ENCODE peak calls at places on chromosomes 13 and 19, in five cellular contexts. R, H, A, T and E are unnamed samples.

GRCh38 chr19:873084-874019 is 13.9 kb downstream of the CFD start:
- DNase-seq in A (peak), H (peak), R (no peak), T (peak), E (peak)

GRCh38 chr13:108342369-108343289 is 73.1 kb downstream of the TNFSF13B start:
- DNase-seq in T (peak), A (no peak), R (no peak), H (peak), E (peak)

GRCh38 chr19:48524728-48525127 is 13.1 kb upstream of the LMTK3 start:
- DNase-seq in H (no peak), A (no peak), T (no peak), R (no peak), E (no peak)

GRCh38 chr19:51735759-51736449 is 12.1 kb upstream of the HAS1 start:
- DNase-seq in H (peak), T (no peak), R (no peak), A (peak), E (peak)

GRCh38 chr19:29805026-29805925 is 6.5 kb upstream of the CCNE1 start:
- DNase-seq in T (no peak), H (no peak), R (peak), A (peak), E (no peak)

GRCh38 chr13:114128624-114129522 is 3.5 kb downstream of the RASA3 start:
- DNase-seq in A (peak), H (peak), T (peak), R (no peak), E (peak)

GRCh38 chr13:33183431-33184130 is 102.0 kb downstream of the STARD13 start:
- DNase-seq in R (no peak), A (no peak), T (no peak), H (no peak), E (peak)

GRCh38 chr19:55372316-55373081 is 2.2 kb upstream of the IL11 start:
- DNase-seq in A (no peak), H (peak), R (no peak), T (no peak), E (no peak)

GRCh38 chr13:73466561-73466960 is 407.8 kb downstream of the KLF5 start:
- DNase-seq in A (no peak), R (no peak), H (no peak), T (no peak), E (no peak)

GRCh38 chr13:83827338-83827737 is 54.9 kb downstream of the SLITRK1 start:
- DNase-seq in A (no peak), R (no peak), T (no peak), H (no peak), E (no peak)

GRCh38 chr19:34155686-34156085 is 16.6 kb upstream of the LSM14A start:
- DNase-seq in T (no peak), H (peak), A (no peak), R (no peak), E (peak)

GRCh38 chr19:19261350-19262189 is 11.5 kb downstream of the TM6SF2 start:
- DNase-seq in H (no peak), A (no peak), T (no peak), R (no peak), E (no peak)

GRCh38 chr13:44271915-44272341 is 101.7 kb upstream of the SERP2 start:
- DNase-seq in H (no peak), T (no peak), A (no peak), R (no peak), E (no peak)

GRCh38 chr13:66974174-66974573 is 256.0 kb downstream of the PCDH9 start:
- DNase-seq in A (no peak), R (no peak), H (no peak), T (no peak), E (peak)

GRCh38 chr19:50434525-50434924 is 1.8 kb downstream of the MYBPC2 start:
- DNase-seq in T (no peak), R (no peak), H (no peak), A (no peak), E (peak)

GRCh38 chr19:13987101-13987890 is 18.8 kb downstream of the RFX1 start:
- DNase-seq in T (no peak), H (no peak), A (peak), R (no peak), E (no peak)

GRCh38 chr13:104580931-104581330 is 1514.7 kb upstream of the SLC10A2 start:
- DNase-seq in H (no peak), T (no peak), A (no peak), R (no peak), E (no peak)

GRCh38 chr19:47444388-47444821 is 25.1 kb upstream of the MEIS3 start:
- DNase-seq in H (no peak), A (no peak), R (no peak), T (no peak), E (no peak)

GRCh38 chr13:96994030-96994848 is at the start of gene OXGR1:
- DNase-seq in R (no peak), T (no peak), H (no peak), A (peak), E (no peak)

GRCh38 chr19:34432797-34433196 is 4.6 kb downstream of the UBA2 start:
- DNase-seq in T (no peak), A (no peak), H (no peak), R (no peak), E (peak)

GRCh38 chr19:22634450-22634827 is 315 bp downstream of the ZNF492 start:
- DNase-seq in R (no peak), T (no peak), H (no peak), A (no peak), E (no peak)

GRCh38 chr13:79392882-79393563 is 13.0 kb downstream of the RBM26 start:
- DNase-seq in T (no peak), A (no peak), R (no peak), H (no peak), E (peak)

GRCh38 chr13:82833928-82834327 is 1048.3 kb downstream of the SLITRK1 start:
- DNase-seq in R (no peak), T (no peak), H (peak), A (no peak), E (peak)

GRCh38 chr13:69970521-69970920 is 137.1 kb upstream of the ATXN8OS start:
- DNase-seq in T (no peak), H (peak), R (no peak), A (no peak), E (no peak)

DNA sequence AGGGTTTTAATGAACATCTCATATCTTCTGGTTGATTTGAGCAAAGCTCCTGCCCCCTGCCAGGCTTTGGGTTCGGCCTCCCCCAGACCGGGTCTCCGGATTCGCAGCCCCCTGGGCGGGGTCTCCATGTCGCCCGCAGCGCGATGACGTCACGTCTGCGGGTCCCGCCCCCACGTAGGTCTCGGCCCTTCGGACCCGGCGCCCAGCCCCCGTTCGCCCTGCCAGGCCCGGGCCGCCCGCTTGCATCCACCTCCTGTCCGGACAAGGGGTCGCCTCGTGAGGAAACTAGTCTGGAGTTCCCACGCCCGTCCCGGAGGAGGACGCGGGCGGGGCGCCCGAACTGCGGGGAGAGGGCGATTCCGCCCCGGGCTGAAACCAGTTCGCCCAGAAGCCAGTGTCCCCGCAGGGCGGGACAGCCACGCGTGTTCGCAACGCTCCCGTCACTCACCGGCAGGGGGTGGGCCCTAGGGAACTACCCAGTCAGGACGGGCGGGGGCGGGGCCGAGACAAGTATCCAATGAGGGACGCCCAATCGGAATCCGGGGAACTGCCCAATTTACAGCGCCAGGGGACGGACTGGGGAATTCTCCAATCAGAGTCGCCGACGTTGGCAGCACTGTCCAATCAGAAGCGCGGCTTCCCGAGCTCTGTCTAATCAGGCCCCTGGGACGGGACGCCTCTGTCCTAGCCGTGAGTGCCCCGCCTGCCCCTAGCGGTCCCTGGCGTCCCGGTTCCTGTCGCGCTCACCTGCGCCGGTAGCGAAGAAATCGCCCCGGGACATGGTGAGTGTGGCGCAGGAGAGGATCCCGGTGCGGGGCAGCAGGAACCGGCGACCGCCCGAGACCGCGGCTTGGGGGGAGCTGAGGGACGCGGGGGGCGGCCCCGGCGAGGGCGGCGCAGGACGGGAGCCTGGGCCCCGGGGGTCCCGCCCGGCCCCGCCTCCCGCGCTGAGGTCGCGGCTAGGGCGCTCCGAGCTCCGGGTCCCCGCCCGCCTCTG is at the start of gene ZNF555:
- DNase-seq in T (peak), A (peak), R (peak), H (peak), E (peak)
- TF ChIP-seq CTCF in T (no peak), A (peak), R (peak), H (peak), E (peak)

GRCh38 chr13:30112602-30113435 is 194.5 kb downstream of the KATNAL1 start:
- DNase-seq in T (peak), H (peak), A (peak), R (peak), E (peak)
- H3K4me3 ChIP-seq in T (peak), H (peak), A (peak), R (no peak), E (no peak)

DNA sequence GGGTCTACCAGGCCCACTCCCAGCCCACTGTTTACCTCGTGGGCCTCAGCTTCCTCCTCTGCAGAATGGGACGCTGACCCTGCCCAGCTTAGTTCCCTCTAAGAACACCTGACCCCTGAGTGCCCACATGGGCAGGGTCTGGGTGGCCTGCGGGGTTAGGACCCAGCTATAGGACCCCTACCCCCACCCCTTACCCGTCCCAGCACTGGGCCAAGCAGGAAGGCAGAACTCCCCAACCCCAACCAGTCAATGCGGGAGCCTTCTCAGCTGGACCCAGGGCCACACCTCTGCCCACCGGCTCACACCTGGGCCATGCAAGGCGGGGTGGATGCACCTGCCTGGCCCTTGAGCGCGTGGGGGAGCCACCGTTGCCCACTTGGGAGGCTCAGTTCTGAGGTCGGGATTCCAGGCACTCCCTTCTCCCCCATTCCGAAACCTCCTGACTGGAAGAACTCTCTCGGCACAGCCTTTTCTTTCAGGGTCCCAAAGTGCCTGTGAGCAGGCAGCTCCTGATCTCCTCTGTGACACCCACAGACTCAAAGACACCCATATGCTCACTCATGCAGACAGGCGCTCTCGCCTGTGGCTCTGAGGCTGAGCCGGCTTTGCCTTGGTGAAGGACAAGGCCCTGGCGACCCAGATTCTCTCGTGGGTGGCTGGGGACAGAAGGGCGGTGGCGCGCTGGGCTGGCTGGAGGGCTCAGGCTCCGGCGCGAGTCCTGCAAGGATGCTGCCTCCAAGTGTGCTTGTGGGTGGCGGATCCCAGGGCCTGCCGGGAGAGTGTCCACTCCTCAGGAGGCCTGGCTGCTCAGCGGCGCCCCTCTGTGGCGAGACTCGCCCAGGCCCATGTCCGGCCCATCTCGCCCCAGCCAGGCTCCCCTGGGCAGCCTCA is 27.9 kb upstream of the PARP4 start:
- DNase-seq in A (peak), R (no peak), T (no peak), H (peak), E (peak)
- TF ChIP-seq CTCF in A (peak), R (no peak), T (no peak), H (peak), E (peak)

GRCh38 chr19:40594251-40594650 is 6.9 kb upstream of the LTBP4 start:
- DNase-seq in H (no peak), R (no peak), T (no peak), A (no peak), E (no peak)
- H3K4me3 ChIP-seq in H (no peak), R (no peak), T (no peak), A (no peak), E (no peak)

GRCh38 chr13:23671367-23671766 is 101.2 kb downstream of the TNFRSF19 start:
- DNase-seq in R (no peak), A (no peak), T (no peak), H (no peak), E (no peak)

GRCh38 chr13:23670793-23671192 is 100.6 kb downstream of the TNFRSF19 start:
- DNase-seq in T (no peak), H (no peak), R (no peak), A (no peak), E (no peak)

GRCh38 chr13:23668557-23668956 is 98.3 kb downstream of the TNFRSF19 start:
- DNase-seq in A (no peak), H (no peak), R (no peak), T (no peak), E (no peak)

GRCh38 chr13:23666576-23666975 is 96.4 kb downstream of the TNFRSF19 start:
- DNase-seq in A (no peak), T (no peak), H (no peak), R (no peak), E (no peak)

GRCh38 chr13:23667750-23668149 is 97.5 kb downstream of the TNFRSF19 start:
- DNase-seq in R (no peak), H (no peak), A (no peak), T (no peak), E (no peak)
- TF ChIP-seq CTCF in R (no peak), H (no peak), A (no peak), T (no peak), E (peak)

GRCh38 chr19:6472713-6473112 is 8.6 kb downstream of the CRB3 start:
- DNase-seq in R (no peak), H (no peak), A (no peak), T (no peak), E (no peak)

GRCh38 chr19:6476155-6476895 is 5.3 kb downstream of the DENND1C start:
- DNase-seq in A (peak), R (peak), T (peak), H (peak), E (peak)

GRCh38 chr19:6476896-6477431 is 4.6 kb downstream of the DENND1C start:
- DNase-seq in R (no peak), A (no peak), H (no peak), T (no peak), E (no peak)

GRCh38 chr19:6473652-6474051 is 7.9 kb downstream of the DENND1C start:
- DNase-seq in R (no peak), H (no peak), T (no peak), A (no peak), E (no peak)

DNA sequence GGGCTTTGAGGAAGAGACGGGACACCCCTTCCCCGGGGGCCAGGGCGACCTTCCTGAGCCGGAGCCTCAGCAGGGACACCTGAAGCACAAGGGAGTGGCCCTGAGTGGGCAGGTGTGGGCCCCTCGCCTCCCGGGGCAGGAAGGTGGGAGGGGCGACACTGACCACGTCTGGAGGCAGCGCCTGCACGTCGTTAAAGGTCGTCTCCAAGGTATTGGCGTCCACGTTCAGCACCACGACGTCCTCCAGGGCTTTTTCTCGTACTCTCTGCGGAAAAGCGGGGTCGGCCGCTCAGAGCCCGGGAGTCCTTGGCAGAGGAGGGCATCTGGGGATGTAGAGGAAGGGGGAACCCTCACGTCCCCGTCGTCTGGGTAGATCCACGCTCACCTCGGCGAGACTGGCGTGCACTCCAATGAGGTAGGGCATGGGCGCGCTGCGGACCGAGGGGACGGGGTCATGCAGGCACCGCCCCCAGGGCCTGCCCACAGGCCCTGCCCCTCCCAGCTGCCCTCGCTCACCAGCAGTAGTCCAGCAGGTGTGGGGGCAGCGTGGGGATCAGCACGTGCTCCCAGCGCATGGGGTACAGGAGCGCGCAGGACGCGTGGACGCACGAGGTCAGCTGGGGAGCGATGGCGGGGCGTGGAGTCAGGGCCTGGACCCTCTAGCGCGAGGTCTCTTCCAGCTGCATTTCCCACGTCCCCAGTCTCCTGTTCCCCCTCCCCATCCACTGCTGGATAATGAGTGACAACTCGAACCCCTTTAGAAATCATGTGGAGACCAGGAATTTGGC is 6.1 kb downstream of the DENND1C start:
- DNase-seq in T (no peak), R (no peak), H (no peak), A (no peak), E (no peak)
- H3K4me3 ChIP-seq in T (no peak), R (no peak), H (no peak), A (peak), E (no peak)